ENCODE peak calls at places on chromosomes 12 and 14, in eight cellular contexts. One of them, this sample, is unnamed.

GRCh38 chr12:120820885-120821510 is 83.2 kb downstream of the SPPL3 start:
- DNase-seq in vagina: no peak
- DNase-seq in dorsolateral prefrontal cortex: no peak
- DNase-seq in fibroblast of lung: no peak
- DNase-seq in keratinocyte: no peak
- DNase-seq in tibial artery: no peak
- DNase-seq in cardiac fibroblast: no peak
- DNase-seq in cardiac muscle cell: no peak
- DNase-seq in this sample: no peak

GRCh38 chr14:93185333-93185688 is 194 bp downstream of the LYSET start:
- DNase-seq in vagina: no peak
- DNase-seq in dorsolateral prefrontal cortex: no peak
- DNase-seq in fibroblast of lung: no peak
- DNase-seq in keratinocyte: no peak
- DNase-seq in tibial artery: no peak
- DNase-seq in cardiac fibroblast: no peak
- DNase-seq in cardiac muscle cell: no peak
- DNase-seq in this sample: no peak

GRCh38 chr12:32390572-32391219 is 8.7 kb upstream of the FGD4 start:
- DNase-seq in vagina: no peak
- DNase-seq in dorsolateral prefrontal cortex: no peak
- DNase-seq in fibroblast of lung: peak; percentile 20
- DNase-seq in keratinocyte: no peak
- DNase-seq in tibial artery: no peak
- DNase-seq in cardiac fibroblast: peak; percentile 54
- DNase-seq in cardiac muscle cell: peak; percentile 59
- DNase-seq in this sample: no peak

GRCh38 chr14:65949711-65950516 is 536.3 kb upstream of the CCDC196 start:
- DNase-seq in vagina: no peak
- DNase-seq in dorsolateral prefrontal cortex: no peak
- DNase-seq in fibroblast of lung: peak; percentile 58
- DNase-seq in keratinocyte: no peak
- DNase-seq in tibial artery: no peak
- DNase-seq in cardiac fibroblast: peak; percentile 41
- DNase-seq in cardiac muscle cell: peak; percentile 45
- DNase-seq in this sample: peak; percentile 7

GRCh38 chr12:124779161-124780141 is 84.2 kb downstream of the SCARB1 start:
- DNase-seq in vagina: no peak
- DNase-seq in dorsolateral prefrontal cortex: no peak
- DNase-seq in fibroblast of lung: no peak
- DNase-seq in keratinocyte: no peak
- DNase-seq in tibial artery: peak; percentile 7
- DNase-seq in cardiac fibroblast: no peak
- DNase-seq in cardiac muscle cell: peak; percentile 22
- DNase-seq in this sample: no peak

GRCh38 chr14:21868442-21869046 is 194.9 kb upstream of the OR4E1 start:
- DNase-seq in vagina: no peak
- DNase-seq in dorsolateral prefrontal cortex: no peak
- DNase-seq in fibroblast of lung: no peak
- DNase-seq in keratinocyte: peak; percentile 33
- DNase-seq in tibial artery: peak; percentile 22
- DNase-seq in cardiac fibroblast: peak; percentile 58
- DNase-seq in cardiac muscle cell: peak; percentile 65
- DNase-seq in this sample: no peak

GRCh38 chr14:92704036-92704804 is 44.2 kb downstream of the LGMN start:
- DNase-seq in vagina: no peak
- DNase-seq in dorsolateral prefrontal cortex: peak; percentile 45
- DNase-seq in fibroblast of lung: no peak
- DNase-seq in keratinocyte: no peak
- DNase-seq in tibial artery: peak; percentile 60
- DNase-seq in cardiac fibroblast: no peak
- DNase-seq in cardiac muscle cell: no peak
- DNase-seq in this sample: no peak

GRCh38 chr12:94795520-94795919 is 145.2 kb upstream of the TMCC3 start:
- DNase-seq in vagina: no peak
- DNase-seq in dorsolateral prefrontal cortex: no peak
- DNase-seq in fibroblast of lung: peak; percentile 61
- DNase-seq in keratinocyte: peak; percentile 28
- DNase-seq in tibial artery: no peak
- DNase-seq in cardiac fibroblast: peak; percentile 70
- DNase-seq in cardiac muscle cell: peak; percentile 45
- DNase-seq in this sample: peak; percentile 11

GRCh38 chr14:77659822-77660221 is 43.4 kb upstream of the SPTLC2 start:
- DNase-seq in vagina: no peak
- DNase-seq in dorsolateral prefrontal cortex: no peak
- DNase-seq in fibroblast of lung: no peak
- DNase-seq in keratinocyte: no peak
- DNase-seq in tibial artery: no peak
- DNase-seq in cardiac fibroblast: no peak
- DNase-seq in cardiac muscle cell: no peak
- DNase-seq in this sample: no peak

GRCh38 chr14:59407246-59407615 is 57.9 kb downstream of the GPR135 start:
- DNase-seq in vagina: no peak
- DNase-seq in dorsolateral prefrontal cortex: no peak
- DNase-seq in fibroblast of lung: peak; percentile 93
- DNase-seq in keratinocyte: no peak
- DNase-seq in tibial artery: peak; percentile 42
- DNase-seq in cardiac fibroblast: peak; percentile 97
- DNase-seq in cardiac muscle cell: peak; percentile 95
- DNase-seq in this sample: peak; percentile 86

GRCh38 chr14:105173901-105174894 is 5.6 kb upstream of the JAG2 start:
- DNase-seq in vagina: no peak
- DNase-seq in dorsolateral prefrontal cortex: no peak
- DNase-seq in fibroblast of lung: no peak
- DNase-seq in keratinocyte: no peak
- DNase-seq in tibial artery: no peak
- DNase-seq in cardiac fibroblast: no peak
- DNase-seq in cardiac muscle cell: no peak
- DNase-seq in this sample: no peak

GRCh38 chr12:126139355-126139754 is 1074.1 kb downstream of the AACS start:
- DNase-seq in vagina: no peak
- DNase-seq in dorsolateral prefrontal cortex: no peak
- DNase-seq in fibroblast of lung: no peak
- DNase-seq in keratinocyte: no peak
- DNase-seq in tibial artery: no peak
- DNase-seq in cardiac fibroblast: no peak
- DNase-seq in cardiac muscle cell: no peak
- DNase-seq in this sample: no peak

GRCh38 chr12:121404734-121405133 is 4.8 kb downstream of the RNF34 start:
- DNase-seq in vagina: no peak
- DNase-seq in dorsolateral prefrontal cortex: no peak
- DNase-seq in fibroblast of lung: no peak
- DNase-seq in keratinocyte: no peak
- DNase-seq in tibial artery: no peak
- DNase-seq in cardiac fibroblast: peak; percentile 17
- DNase-seq in cardiac muscle cell: peak; percentile 26
- DNase-seq in this sample: no peak

GRCh38 chr12:130281157-130281799 is 56.4 kb upstream of the PIWIL1 start:
- DNase-seq in vagina: no peak
- DNase-seq in dorsolateral prefrontal cortex: no peak
- DNase-seq in fibroblast of lung: no peak
- DNase-seq in keratinocyte: no peak
- DNase-seq in tibial artery: no peak
- DNase-seq in cardiac fibroblast: no peak
- DNase-seq in cardiac muscle cell: no peak
- DNase-seq in this sample: no peak

GRCh38 chr12:121110211-121110940 is 22.3 kb upstream of the P2RX7 start:
- DNase-seq in vagina: no peak
- DNase-seq in dorsolateral prefrontal cortex: peak; percentile 72
- DNase-seq in fibroblast of lung: peak; percentile 41
- DNase-seq in keratinocyte: no peak
- DNase-seq in tibial artery: peak; percentile 41
- DNase-seq in cardiac fibroblast: peak; percentile 73
- DNase-seq in cardiac muscle cell: peak; percentile 79
- DNase-seq in this sample: no peak

GRCh38 chr14:56194062-56194461 is 75.9 kb downstream of the PELI2 start:
- DNase-seq in vagina: no peak
- DNase-seq in dorsolateral prefrontal cortex: no peak
- DNase-seq in fibroblast of lung: no peak
- DNase-seq in keratinocyte: no peak
- DNase-seq in tibial artery: no peak
- DNase-seq in cardiac fibroblast: no peak
- DNase-seq in cardiac muscle cell: no peak
- DNase-seq in this sample: no peak

GRCh38 chr14:91327201-91327600 is 82.7 kb upstream of the GPR68 start:
- DNase-seq in vagina: no peak
- DNase-seq in dorsolateral prefrontal cortex: no peak
- DNase-seq in fibroblast of lung: no peak
- DNase-seq in keratinocyte: no peak
- DNase-seq in tibial artery: no peak
- DNase-seq in cardiac fibroblast: no peak
- DNase-seq in cardiac muscle cell: no peak
- DNase-seq in this sample: no peak

GRCh38 chr14:70872678-70873020 is 34.6 kb upstream of the PCNX1 start:
- DNase-seq in vagina: no peak
- DNase-seq in dorsolateral prefrontal cortex: no peak
- DNase-seq in fibroblast of lung: no peak
- DNase-seq in keratinocyte: no peak
- DNase-seq in tibial artery: no peak
- DNase-seq in cardiac fibroblast: no peak
- DNase-seq in cardiac muscle cell: no peak
- DNase-seq in this sample: no peak
- H3K4me3 ChIP-seq in vagina: no peak overlapping the region
- H3K4me3 ChIP-seq in dorsolateral prefrontal cortex: no peak overlapping the region
- H3K4me3 ChIP-seq in fibroblast of lung: no peak overlapping the region
- H3K4me3 ChIP-seq in keratinocyte: no peak overlapping the region
- H3K4me3 ChIP-seq in tibial artery: no peak overlapping the region
- H3K4me3 ChIP-seq in cardiac fibroblast: no peak overlapping the region
- H3K4me3 ChIP-seq in cardiac muscle cell: no peak overlapping the region
- H3K4me3 ChIP-seq in this sample: no peak overlapping the region

DNA sequence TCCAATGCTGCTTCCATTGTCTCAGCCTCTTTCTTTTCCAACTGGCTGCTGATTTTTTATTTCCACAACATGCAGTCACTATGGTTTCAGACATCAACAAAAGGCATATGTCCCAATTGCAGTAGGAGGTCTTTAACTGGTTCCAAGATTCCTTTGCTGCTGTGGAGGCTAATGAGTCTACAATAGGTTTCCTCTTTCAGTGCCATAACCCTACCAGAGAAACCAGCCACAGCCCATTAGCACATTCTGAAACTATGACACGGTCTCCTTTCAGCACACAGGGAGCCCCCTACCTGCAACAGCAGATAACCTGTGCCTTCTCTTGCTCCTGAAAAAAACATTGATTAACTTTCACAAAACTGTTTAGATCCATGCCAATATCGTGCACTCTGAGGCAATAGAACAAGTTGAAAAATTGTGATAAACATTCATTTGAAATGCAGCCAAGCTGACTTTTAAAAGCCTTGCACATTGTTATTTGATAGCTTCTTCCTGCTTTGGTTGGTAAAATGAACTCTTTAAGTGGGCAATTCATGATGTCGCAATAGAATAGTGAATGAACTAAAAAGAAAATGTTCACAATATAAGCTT is 32.4 kb downstream of the PLEKHG7 start:
- DNase-seq in vagina: no peak
- DNase-seq in dorsolateral prefrontal cortex: no peak
- DNase-seq in fibroblast of lung: peak; percentile 94
- DNase-seq in keratinocyte: no peak
- DNase-seq in tibial artery: no peak
- DNase-seq in cardiac fibroblast: peak; percentile 91
- DNase-seq in cardiac muscle cell: peak; percentile 96
- DNase-seq in this sample: peak; percentile 91
- H3K4me3 ChIP-seq in vagina: no peak overlapping the region
- H3K4me3 ChIP-seq in dorsolateral prefrontal cortex: no peak overlapping the region
- H3K4me3 ChIP-seq in fibroblast of lung: no peak overlapping the region
- H3K4me3 ChIP-seq in keratinocyte: no peak overlapping the region
- H3K4me3 ChIP-seq in tibial artery: no peak overlapping the region
- H3K4me3 ChIP-seq in cardiac fibroblast: no peak overlapping the region
- H3K4me3 ChIP-seq in cardiac muscle cell: no peak overlapping the region
- H3K4me3 ChIP-seq in this sample: no peak overlapping the region

DNA sequence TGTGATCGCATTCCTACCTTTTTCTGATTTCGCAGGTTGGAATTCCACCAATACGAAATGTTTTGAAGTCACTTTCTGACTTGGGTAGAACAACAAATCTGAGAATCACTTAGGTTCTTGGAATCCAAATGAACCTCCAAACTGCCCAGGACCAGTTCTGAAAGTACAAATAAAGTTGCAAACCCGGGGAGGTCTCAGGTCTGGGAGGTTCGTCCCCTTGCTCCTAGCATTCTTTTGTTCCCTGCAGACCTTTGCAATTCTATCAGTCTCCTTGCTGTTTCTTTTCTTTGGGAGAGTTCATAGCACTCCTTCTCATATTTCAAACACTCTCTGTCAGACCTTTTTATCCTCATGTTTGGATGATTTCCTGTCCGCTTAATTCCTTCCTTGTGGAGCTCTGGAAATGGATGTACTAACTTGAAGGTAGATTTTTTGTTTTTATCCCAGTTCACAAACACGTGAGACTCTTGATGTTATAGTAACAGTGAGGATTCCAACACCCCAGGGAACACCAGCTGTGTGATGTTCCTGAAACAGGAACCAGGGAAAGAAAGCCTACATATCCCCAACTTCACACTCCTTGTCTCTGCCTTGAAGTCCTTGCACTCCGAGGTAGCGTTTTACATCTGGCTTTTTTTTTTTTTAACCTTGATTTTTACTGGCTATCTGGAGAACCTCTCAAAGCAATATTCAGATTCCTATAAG is 70.6 kb downstream of the TMEM132C start:
- DNase-seq in vagina: peak; percentile 18
- DNase-seq in dorsolateral prefrontal cortex: no peak
- DNase-seq in fibroblast of lung: no peak
- DNase-seq in keratinocyte: no peak
- DNase-seq in tibial artery: no peak
- DNase-seq in cardiac fibroblast: no peak
- DNase-seq in cardiac muscle cell: no peak
- DNase-seq in this sample: no peak
- H3K4me3 ChIP-seq in vagina: no peak overlapping the region
- H3K4me3 ChIP-seq in dorsolateral prefrontal cortex: peak overlapping the region; percentile 4
- H3K4me3 ChIP-seq in fibroblast of lung: no peak overlapping the region
- H3K4me3 ChIP-seq in keratinocyte: no peak overlapping the region
- H3K4me3 ChIP-seq in tibial artery: no peak overlapping the region
- H3K4me3 ChIP-seq in cardiac fibroblast: no peak overlapping the region
- H3K4me3 ChIP-seq in cardiac muscle cell: no peak overlapping the region
- H3K4me3 ChIP-seq in this sample: no peak overlapping the region

DNA sequence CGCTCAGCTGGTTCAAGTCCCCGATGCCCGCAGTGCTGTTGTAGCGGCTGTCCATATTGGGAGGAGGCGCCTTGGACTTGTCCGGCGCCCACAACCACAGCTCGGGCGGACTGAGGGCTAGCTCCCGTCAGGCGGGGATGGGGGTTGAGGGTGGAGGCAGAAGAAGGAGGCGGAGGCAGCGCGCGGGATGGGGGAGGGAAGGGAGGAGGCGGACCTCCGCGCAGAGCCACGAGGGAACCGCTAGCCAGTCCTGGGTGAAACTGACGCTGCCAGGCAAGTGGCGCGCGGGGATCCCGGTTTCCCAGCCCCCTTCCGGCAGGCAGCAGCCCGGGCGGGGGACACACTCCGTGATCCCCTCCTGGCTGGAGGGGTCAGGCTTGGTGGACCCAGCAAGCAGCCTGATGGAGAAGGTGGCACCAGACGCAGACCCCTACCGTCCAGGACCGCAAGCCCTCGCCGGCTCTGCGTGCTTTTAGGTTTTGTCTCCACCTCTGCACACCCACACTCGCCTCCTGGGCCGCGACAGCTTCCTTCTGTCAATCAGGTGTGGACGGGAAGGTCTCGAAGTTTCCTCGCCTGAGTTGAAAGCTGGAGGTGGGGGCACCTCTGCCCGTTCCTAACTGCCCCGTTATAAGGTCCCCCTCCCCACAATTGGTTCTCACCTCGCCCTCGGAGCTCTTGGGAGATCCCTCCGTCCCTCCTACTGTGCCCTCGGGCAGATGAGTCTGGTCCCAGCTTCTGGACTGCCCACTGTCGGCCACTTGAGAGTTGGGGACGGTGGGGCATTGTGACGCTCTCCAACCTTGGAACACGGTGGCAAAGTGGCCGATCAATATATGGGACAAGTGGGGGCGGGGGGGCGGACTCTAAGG is at the start of gene CPNE8:
- DNase-seq in vagina: no peak
- DNase-seq in dorsolateral prefrontal cortex: peak; percentile 80
- DNase-seq in fibroblast of lung: peak; percentile 79
- DNase-seq in keratinocyte: no peak
- DNase-seq in tibial artery: peak; percentile 89
- DNase-seq in cardiac fibroblast: peak; percentile 79
- DNase-seq in cardiac muscle cell: peak; percentile 89
- DNase-seq in this sample: no peak
- H3K4me3 ChIP-seq in vagina: peak within 1 kb of the TSS; percentile 66
- H3K4me3 ChIP-seq in dorsolateral prefrontal cortex: peak within 1 kb of the TSS; percentile 71
- H3K4me3 ChIP-seq in fibroblast of lung: peak within 1 kb of the TSS; percentile 91
- H3K4me3 ChIP-seq in keratinocyte: peak within 1 kb of the TSS; percentile 69
- H3K4me3 ChIP-seq in tibial artery: peak within 1 kb of the TSS; percentile 93
- H3K4me3 ChIP-seq in cardiac fibroblast: peak within 1 kb of the TSS; percentile 78
- H3K4me3 ChIP-seq in cardiac muscle cell: peak within 1 kb of the TSS; percentile 38
- H3K4me3 ChIP-seq in this sample: peak within 1 kb of the TSS; percentile 46

This sample was measured in skeletal muscle cell.